ENCODE peak calls at places on chromosomes 7 and 10, in eight cellular contexts. K is uterus, N is tibial nerve, Q is heart left ventricle, V is body of pancreas, U is gastrocnemius medialis, X is HepG2, P is NB4. W is an unnamed sample.

GRCh38 chr10:124069341-124069740 is 24.1 kb downstream of the CHST15 start:
- DNase-seq in K (no peak), N (no peak), Q (no peak), V (no peak), U (no peak), X (no peak), P (no peak), W (no peak)

GRCh38 chr7:143487566-143487965 is 9.9 kb downstream of the TAS2R41 start:
- DNase-seq in K (no peak), N (peak), Q (peak), V (peak), U (peak), X (peak), P (no peak), W (peak)

GRCh38 chr7:128410092-128410665 is 397 bp upstream of the IMPDH1 start:
- DNase-seq in K (no peak), N (no peak), Q (no peak), V (peak), U (no peak), X (no peak), P (peak), W (no peak)

GRCh38 chr7:123244768-123245167 is 45.0 kb upstream of the SLC13A1 start:
- DNase-seq in K (no peak), N (no peak), Q (no peak), V (no peak), U (no peak), X (no peak), P (no peak), W (no peak)

GRCh38 chr7:97430001-97430400 is 301.9 kb upstream of the TAC1 start:
- DNase-seq in K (no peak), N (no peak), Q (no peak), V (no peak), U (no peak), X (no peak), P (no peak), W (no peak)

GRCh38 chr10:113053881-113054280 is 103.8 kb downstream of the TCF7L2 start:
- DNase-seq in K (no peak), N (no peak), Q (peak), V (no peak), U (no peak), X (no peak), P (no peak), W (peak)

GRCh38 chr7:95213809-95214492 is 110.4 kb downstream of the PON1 start:
- DNase-seq in K (peak), N (peak), Q (peak), V (peak), U (peak), X (no peak), P (no peak), W (peak)

GRCh38 chr10:113362645-113363091 is 190.2 kb upstream of the HABP2 start:
- DNase-seq in K (peak), N (no peak), Q (peak), V (no peak), U (no peak), X (no peak), P (no peak), W (peak)

GRCh38 chr10:91610444-91610843 is 22.4 kb downstream of the PPP1R3C start:
- DNase-seq in K (no peak), N (no peak), Q (no peak), V (no peak), U (no peak), X (no peak), P (no peak), W (no peak)

GRCh38 chr7:138797715-138798320 is at the start of the genes ATP6V0A4 and TMEM213:
- DNase-seq in K (no peak), N (no peak), Q (no peak), V (no peak), U (no peak), X (no peak), P (no peak), W (peak)

GRCh38 chr7:155886391-155887173 is 74.3 kb upstream of the SHH start:
- DNase-seq in K (no peak), N (no peak), Q (no peak), V (no peak), U (no peak), X (no peak), P (no peak), W (no peak)
- TF ChIP-seq CTCF in K (no peak), N (no peak), Q (no peak), V (no peak), U (no peak), X (no peak), P (no peak), W (no peak)

DNA sequence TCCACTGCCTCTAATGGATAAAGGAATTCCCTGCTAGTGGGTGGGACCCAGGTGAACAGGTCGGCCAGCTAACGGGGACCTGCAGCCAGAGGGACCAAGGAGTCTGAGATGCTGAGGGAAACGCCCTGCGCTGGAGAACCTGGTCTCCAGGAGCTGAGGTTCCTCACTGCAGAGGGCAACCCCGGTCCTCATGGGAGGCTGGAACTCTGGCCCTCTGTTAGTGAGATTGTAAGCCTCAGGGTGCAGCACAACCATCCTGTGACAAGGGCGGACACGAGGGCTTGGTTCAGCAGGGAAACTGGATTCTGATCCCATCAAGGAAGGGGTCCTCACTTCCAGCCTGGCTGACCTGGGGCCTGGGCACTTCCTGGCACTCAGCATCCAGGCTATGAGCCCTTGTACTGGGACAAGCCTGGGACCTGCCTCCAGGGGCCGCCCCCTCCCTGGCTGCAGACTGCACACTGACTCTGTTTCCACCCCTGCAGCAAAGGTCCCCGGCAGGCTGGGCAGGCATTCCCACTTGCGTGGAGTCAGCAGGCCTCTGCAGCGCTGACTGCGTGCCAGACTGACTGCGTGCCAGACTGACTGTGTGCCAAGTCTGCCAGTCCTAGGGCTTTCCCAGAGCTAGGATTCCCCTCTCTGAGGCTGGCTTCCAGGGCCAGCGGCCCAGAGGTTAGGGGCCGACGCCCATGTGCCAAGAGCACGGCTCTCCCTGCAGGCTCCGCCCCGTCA is 143.2 kb downstream of the MAPK8 start:
- DNase-seq in K (no peak), N (no peak), Q (peak), V (peak), U (no peak), X (no peak), P (no peak), W (peak)
- H3K4me3 ChIP-seq in K (no peak), N (no peak), Q (no peak), V (no peak), U (no peak), X (no peak), P (no peak), W (no peak)

DNA sequence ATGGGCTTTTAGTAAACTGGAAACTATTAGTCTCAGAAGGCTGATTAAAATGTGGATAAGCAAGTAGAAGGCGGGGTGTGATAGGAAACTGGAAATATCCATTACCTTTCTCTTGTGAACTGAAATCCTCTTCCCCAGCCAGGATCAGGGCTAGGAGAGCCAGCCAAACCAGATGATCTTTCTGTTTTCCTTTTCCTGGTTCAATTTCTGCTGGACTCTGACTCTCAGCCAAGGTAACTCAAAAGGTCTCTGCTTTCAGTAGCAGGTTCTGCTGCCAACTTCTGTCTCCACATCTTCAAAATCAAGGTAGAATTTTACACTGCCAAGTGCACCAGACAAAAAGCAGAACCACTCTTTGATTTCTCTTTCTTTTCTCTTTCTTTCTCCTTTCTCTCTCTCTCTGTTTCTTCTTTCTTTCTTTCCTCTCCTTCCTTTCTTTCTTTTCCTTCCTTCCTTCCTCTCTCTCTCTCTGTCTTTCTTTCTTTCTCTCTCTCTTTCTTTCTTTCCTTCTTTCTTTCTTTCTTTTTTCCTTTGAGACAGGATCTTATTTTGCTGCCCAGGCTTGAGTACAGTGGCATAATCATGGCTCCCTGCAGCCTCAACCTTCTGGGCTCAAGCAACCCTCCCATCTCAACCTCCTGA is 30.8 kb downstream of the OTUD1 start:
- DNase-seq in K (no peak), N (no peak), Q (no peak), V (peak), U (no peak), X (no peak), P (no peak), W (no peak)
- TF ChIP-seq POLR2A in K (no peak), N (no peak), Q (no peak), V (no peak), U (no peak), X (no peak), P (no peak), W (no peak)

GRCh38 chr7:105141068-105141467 is 127.1 kb downstream of the KMT2E start:
- DNase-seq in K (no peak), N (no peak), Q (no peak), V (no peak), U (no peak), X (peak), P (peak), W (no peak)
- TF ChIP-seq CTCF in K (no peak), N (peak), Q (no peak), V (peak), U (no peak), X (no peak), P (peak), W (no peak)

GRCh38 chr10:43229208-43230061 is 37.4 kb downstream of the RASGEF1A start:
- DNase-seq in K (peak), N (no peak), Q (peak), V (peak), U (no peak), X (no peak), P (no peak), W (peak)
- H3K4me3 ChIP-seq in K (no peak), N (peak), Q (peak), V (no peak), U (peak), X (peak), P (no peak), W (no peak)

W was measured in lower leg skin.